ENCODE peak calls at places on chromosomes 11 and 22, in four cellular contexts. One of them, this sample, is unnamed.
A peak's percentile ranks its signal among the peaks of the same experiment; 100 is the strongest.

GRCh38 chr11:17572791-17573460 is 25.9 kb downstream of the OTOG start:
- DNase-seq in H9: peak; percentile 19
- DNase-seq in colonic mucosa: peak; percentile 16
- DNase-seq in skeletal muscle cell: no peak
- DNase-seq in this sample: no peak

GRCh38 chr22:50473088-50473487 is 1.7 kb downstream of the SBF1 start:
- DNase-seq in H9: no peak
- DNase-seq in colonic mucosa: peak; percentile 46
- DNase-seq in skeletal muscle cell: no peak
- DNase-seq in this sample: peak; percentile 21

GRCh38 chr11:118200497-118200896 is 24.1 kb upstream of the SCN2B start:
- DNase-seq in H9: no peak
- DNase-seq in colonic mucosa: no peak
- DNase-seq in skeletal muscle cell: no peak
- DNase-seq in this sample: no peak

GRCh38 chr11:8084352-8084751 is 3.3 kb downstream of the TUB start:
- DNase-seq in H9: no peak
- DNase-seq in colonic mucosa: no peak
- DNase-seq in skeletal muscle cell: no peak
- DNase-seq in this sample: no peak

GRCh38 chr22:29385748-29386147 is 2.6 kb downstream of the AP1B1 start:
- DNase-seq in H9: no peak
- DNase-seq in colonic mucosa: no peak
- DNase-seq in skeletal muscle cell: no peak
- DNase-seq in this sample: no peak

GRCh38 chr11:119094816-119095065 is 6.9 kb downstream of the DPAGT1 start:
- DNase-seq in H9: no peak
- DNase-seq in colonic mucosa: peak; percentile 80
- DNase-seq in skeletal muscle cell: peak; percentile 54
- DNase-seq in this sample: peak; percentile 88

GRCh38 chr22:23862103-23862502 is 4.4 kb downstream of the SLC2A11 start:
- DNase-seq in H9: peak; percentile 71
- DNase-seq in colonic mucosa: no peak
- DNase-seq in skeletal muscle cell: no peak
- DNase-seq in this sample: peak; percentile 46

GRCh38 chr22:45598596-45599217 is 72.9 kb upstream of the ATXN10 start:
- DNase-seq in H9: no peak
- DNase-seq in colonic mucosa: no peak
- DNase-seq in skeletal muscle cell: no peak
- DNase-seq in this sample: no peak

GRCh38 chr11:33936745-33937612 is 45.1 kb upstream of the LMO2 start:
- DNase-seq in H9: no peak
- DNase-seq in colonic mucosa: peak; percentile 30
- DNase-seq in skeletal muscle cell: no peak
- DNase-seq in this sample: no peak

GRCh38 chr11:130086627-130087026 is 16.9 kb downstream of the APLP2 start:
- DNase-seq in H9: no peak
- DNase-seq in colonic mucosa: no peak
- DNase-seq in skeletal muscle cell: no peak
- DNase-seq in this sample: no peak

GRCh38 chr22:32619614-32620426 is 145.2 kb downstream of the FBXO7 start:
- DNase-seq in H9: no peak
- DNase-seq in colonic mucosa: no peak
- DNase-seq in skeletal muscle cell: peak; percentile 65
- DNase-seq in this sample: no peak